ENCODE peak calls at places on chromosomes 2 and 18, in six cellular contexts. E is NT2/D1; X is CD8-positive, alpha-beta memory T cell; O is GM12878; D is OCI-LY7; U is left ventricle myocardium inferior. Q is an unnamed sample.
A peak's percentile ranks its signal among the peaks of the same experiment; 100 is the strongest.

GRCh38 chr2:71635798-71636197 is 182.4 kb downstream of the DYSF start:
- DNase-seq in X (no peak), E (no peak), O (no peak), U (no peak), D (no peak), Q (no peak)

GRCh38 chr18:63892544-63892943 is 5.0 kb downstream of the SERPINB2 start:
- DNase-seq in D (no peak), X (no peak), O (no peak), U (no peak), E (no peak), Q (no peak)

GRCh38 chr18:36152781-36153180 is 23.1 kb downstream of the ELP2 start:
- DNase-seq in U (no peak), O (no peak), X (no peak), D (no peak), E (no peak), Q (no peak)

GRCh38 chr18:37322497-37323035 is 243.0 kb downstream of the CELF4 start:
- DNase-seq in U (no peak), E (peak; percentile 35), O (no peak), D (peak; percentile 28), X (no peak), Q (no peak)

GRCh38 chr2:173983414-173983871 is 18.3 kb upstream of the SP3 start:
- DNase-seq in X (no peak), U (no peak), O (no peak), E (no peak), D (no peak), Q (no peak)

GRCh38 chr2:105118960-105119359 is 81.1 kb downstream of the MRPS9 start:
- DNase-seq in O (no peak), X (no peak), U (no peak), D (no peak), E (no peak), Q (no peak)

GRCh38 chr2:144402282-144402681 is 117.6 kb downstream of the ZEB2 start:
- DNase-seq in X (no peak), O (no peak), D (no peak), E (no peak), U (peak; percentile 33), Q (no peak)

GRCh38 chr2:24652265-24653232 is 140.6 kb downstream of the PTRHD1 start:
- DNase-seq in D (no peak), E (no peak), X (no peak), O (peak; percentile 15), U (no peak), Q (no peak)

GRCh38 chr2:96860065-96861029 is 2.5 kb upstream of the ANKRD39 start:
- DNase-seq in X (no peak), E (no peak), D (no peak), U (no peak), O (no peak), Q (no peak)

GRCh38 chr18:43515481-43515880 is 238.2 kb upstream of the SYT4 start:
- DNase-seq in O (no peak), U (no peak), E (no peak), X (no peak), D (no peak), Q (no peak)

GRCh38 chr2:237904806-237905599 is 45.6 kb downstream of the RAMP1 start:
- DNase-seq in U (peak; percentile 67), X (no peak), E (no peak), O (peak; percentile 53), D (peak; percentile 20), Q (no peak)

GRCh38 chr2:71333619-71334018 is 2.0 kb downstream of the ZNF638 start:
- DNase-seq in U (no peak), X (no peak), D (peak; percentile 5), O (no peak), E (no peak), Q (no peak)

GRCh38 chr18:36835927-36836326 is 7.0 kb downstream of the KIAA1328 start:
- DNase-seq in X (no peak), O (no peak), D (no peak), U (no peak), E (no peak), Q (no peak)

GRCh38 chr2:34387536-34387935 is 788.4 kb upstream of the FAM98A start:
- DNase-seq in E (no peak), X (no peak), D (no peak), O (no peak), U (no peak), Q (no peak)

GRCh38 chr2:113755690-113756063 is 765 bp downstream of the SLC35F5 start:
- DNase-seq in U (no peak), E (no peak), D (peak; percentile 28), X (no peak), O (peak; percentile 13), Q (no peak)

GRCh38 chr2:46298522-46299351 is 1.5 kb downstream of the EPAS1 start:
- DNase-seq in X (no peak), E (no peak), D (no peak), U (peak; percentile 73), O (no peak), Q (no peak)
- H3K4me3 ChIP-seq in X (peak overlapping the region; percentile 78), E (peak overlapping the region; percentile 50), D (no peak overlapping the region), U (peak overlapping the region; percentile 94), O (no peak overlapping the region), Q (no peak overlapping the region)

DNA sequence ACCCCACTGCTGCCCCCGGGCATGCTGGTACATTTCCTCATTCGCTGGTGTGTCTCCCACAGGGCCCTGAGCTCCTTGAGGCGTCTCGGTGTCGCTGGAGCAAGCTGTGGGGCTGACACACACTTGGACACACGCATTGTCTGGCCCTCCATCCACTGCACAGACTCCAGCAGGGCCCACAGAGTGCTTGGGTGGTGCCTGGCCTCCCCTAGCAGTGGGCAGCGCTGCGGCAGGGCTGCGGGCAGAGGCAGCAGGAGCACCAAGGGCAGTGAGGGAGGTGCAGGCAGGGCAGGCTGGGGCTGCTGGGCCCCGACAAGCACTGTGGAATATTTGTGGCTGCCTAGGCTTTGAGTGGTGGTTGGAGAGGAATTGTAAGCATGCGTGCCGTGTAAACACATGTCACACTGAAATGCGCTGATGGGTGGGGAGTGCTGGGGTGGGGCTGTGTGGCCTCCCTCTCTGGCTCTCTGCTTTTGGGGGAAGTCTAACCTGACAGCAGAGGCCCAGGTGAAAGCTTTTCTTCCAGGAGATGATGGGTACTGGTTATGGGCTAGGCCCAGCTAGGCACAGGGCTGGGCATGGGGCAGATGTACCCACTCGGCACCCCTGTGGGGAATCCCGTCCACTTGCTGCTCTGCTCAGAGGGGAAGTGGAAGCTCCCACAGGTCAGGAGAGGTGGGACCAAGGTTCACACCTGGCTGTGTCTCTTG is 55.5 kb upstream of the HS6ST1 start:
- DNase-seq in D (no peak), U (no peak), O (no peak), E (no peak), X (no peak), Q (no peak)
- H3K4me3 ChIP-seq in D (no peak overlapping the region), U (no peak overlapping the region), O (no peak overlapping the region), E (no peak overlapping the region), X (no peak overlapping the region), Q (no peak overlapping the region)

GRCh38 chr2:208175843-208176160 is 12.4 kb upstream of the CRYGA start:
- DNase-seq in O (no peak), U (no peak), D (no peak), X (no peak), E (no peak), Q (no peak)
- H3K4me3 ChIP-seq in O (no peak overlapping the region), U (no peak overlapping the region), D (no peak overlapping the region), X (no peak overlapping the region), E (no peak overlapping the region), Q (no peak overlapping the region)

DNA sequence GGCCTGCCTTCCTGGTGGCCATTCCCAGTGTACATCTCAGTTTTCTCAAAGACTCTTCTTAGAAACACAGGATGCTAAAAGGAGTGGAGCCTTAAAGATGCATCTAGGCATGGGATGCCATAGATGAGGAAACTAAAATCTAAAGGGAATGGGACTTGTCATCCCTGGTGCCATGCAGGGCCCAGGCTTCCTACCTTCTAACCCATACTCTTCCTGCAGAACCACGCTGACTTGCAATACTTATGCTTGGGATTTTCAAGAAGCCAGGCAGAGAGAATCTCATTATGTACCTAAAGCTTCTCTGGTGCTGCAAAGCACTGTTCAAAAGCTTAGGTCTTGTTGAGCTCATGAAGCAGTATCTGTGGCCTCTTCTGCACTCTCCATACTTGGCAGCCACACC is 329.1 kb downstream of the CYRIA start:
- DNase-seq in X (no peak), E (no peak), D (no peak), O (no peak), U (no peak), Q (no peak)
- H3K4me3 ChIP-seq in X (no peak overlapping the region), E (no peak overlapping the region), D (no peak overlapping the region), O (no peak overlapping the region), U (no peak overlapping the region), Q (no peak overlapping the region)

GRCh38 chr2:177669201-177669600 is 276.6 kb downstream of the AGPS start:
- DNase-seq in X (no peak), O (no peak), E (no peak), U (no peak), D (no peak), Q (no peak)

GRCh38 chr2:177667626-177668025 is 275.1 kb downstream of the AGPS start:
- DNase-seq in U (no peak), D (no peak), X (no peak), O (no peak), E (no peak), Q (no peak)

GRCh38 chr2:177666408-177666807 is 273.8 kb downstream of the AGPS start:
- DNase-seq in O (no peak), D (no peak), X (no peak), U (no peak), E (no peak), Q (peak; percentile 37)

GRCh38 chr2:177669625-177670330 is 277.2 kb downstream of the AGPS start:
- DNase-seq in X (no peak), O (no peak), D (no peak), E (no peak), U (no peak), Q (no peak)

GRCh38 chr2:177668617-177669016 is 276.0 kb downstream of the AGPS start:
- DNase-seq in D (no peak), X (no peak), O (no peak), E (no peak), U (no peak), Q (no peak)
- H3K4me3 ChIP-seq in D (no peak overlapping the region), X (no peak overlapping the region), O (no peak overlapping the region), E (no peak overlapping the region), U (no peak overlapping the region), Q (no peak overlapping the region)

GRCh38 chr2:85439986-85440385 is 21.5 kb downstream of the SH2D6 start:
- DNase-seq in O (no peak), X (no peak), D (no peak), U (no peak), E (no peak), Q (no peak)

GRCh38 chr2:85437488-85438290 is 19.2 kb downstream of the SH2D6 start:
- DNase-seq in X (peak; percentile 63), D (peak; percentile 77), U (peak; percentile 93), O (no peak), E (no peak), Q (no peak)

GRCh38 chr2:85439111-85439477 is 20.6 kb downstream of the SH2D6 start:
- DNase-seq in U (no peak), O (no peak), E (no peak), X (no peak), D (no peak), Q (no peak)

GRCh38 chr2:85436836-85437487 is 18.4 kb downstream of the SH2D6 start:
- DNase-seq in X (no peak), E (no peak), D (no peak), O (no peak), U (no peak), Q (no peak)

GRCh38 chr2:85438291-85439110 is 20.0 kb downstream of the SH2D6 start:
- DNase-seq in U (peak; percentile 48), O (no peak), E (no peak), X (no peak), D (no peak), Q (no peak)
- H3K4me3 ChIP-seq in U (peak overlapping the region; percentile 67), O (peak overlapping the region; percentile 57), E (peak overlapping the region; percentile 30), X (peak overlapping the region; percentile 16), D (peak overlapping the region; percentile 31), Q (no peak overlapping the region)